ENCODE peak calls at places on chromosome 15, in ten cellular contexts. One of them, this sample, is unnamed.
A peak's percentile ranks its signal among the peaks of the same experiment; 100 is the strongest.

GRCh38 chr15:75191235-75191634 is 10.4 kb upstream of the C15orf39 start:
- DNase-seq in breast epithelium: no peak
- DNase-seq in GM12891: no peak
- DNase-seq in spleen: no peak
- DNase-seq in stomach: no peak
- DNase-seq in transverse colon: no peak
- DNase-seq in suprapubic skin: no peak
- DNase-seq in Panc1: no peak
- DNase-seq in endothelial cell of umbilical vein: no peak
- DNase-seq in K562: no peak
- DNase-seq in this sample: no peak

GRCh38 chr15:37783290-37783689 is 151.2 kb upstream of the TMCO5A start:
- DNase-seq in Panc1: no peak
- DNase-seq in stomach: no peak
- DNase-seq in GM12891: no peak
- DNase-seq in spleen: no peak
- DNase-seq in endothelial cell of umbilical vein: no peak
- DNase-seq in suprapubic skin: no peak
- DNase-seq in K562: no peak
- DNase-seq in transverse colon: no peak
- DNase-seq in breast epithelium: no peak
- DNase-seq in this sample: no peak

GRCh38 chr15:35657679-35658201 is 111.8 kb upstream of the DPH6 start:
- DNase-seq in spleen: no peak
- DNase-seq in suprapubic skin: no peak
- DNase-seq in K562: no peak
- DNase-seq in endothelial cell of umbilical vein: no peak
- DNase-seq in transverse colon: no peak
- DNase-seq in Panc1: no peak
- DNase-seq in stomach: no peak
- DNase-seq in GM12891: no peak
- DNase-seq in breast epithelium: no peak
- DNase-seq in this sample: no peak

GRCh38 chr15:80127911-80128310 is 24.9 kb upstream of the FAH start:
- DNase-seq in spleen: no peak
- DNase-seq in endothelial cell of umbilical vein: peak; percentile 51
- DNase-seq in suprapubic skin: no peak
- DNase-seq in stomach: no peak
- DNase-seq in breast epithelium: no peak
- DNase-seq in GM12891: no peak
- DNase-seq in Panc1: no peak
- DNase-seq in K562: no peak
- DNase-seq in transverse colon: no peak
- DNase-seq in this sample: no peak

GRCh38 chr15:70252056-70252935 is 154.6 kb upstream of the TLE3 start:
- DNase-seq in endothelial cell of umbilical vein: no peak
- DNase-seq in stomach: peak; percentile 64
- DNase-seq in transverse colon: no peak
- DNase-seq in breast epithelium: no peak
- DNase-seq in Panc1: no peak
- DNase-seq in suprapubic skin: no peak
- DNase-seq in GM12891: no peak
- DNase-seq in spleen: peak; percentile 64
- DNase-seq in K562: no peak
- DNase-seq in this sample: no peak

GRCh38 chr15:60423540-60423939 is 25.8 kb upstream of the ANXA2 start:
- DNase-seq in breast epithelium: peak; percentile 57
- DNase-seq in K562: no peak
- DNase-seq in Panc1: no peak
- DNase-seq in spleen: no peak
- DNase-seq in transverse colon: no peak
- DNase-seq in endothelial cell of umbilical vein: peak; percentile 64
- DNase-seq in stomach: no peak
- DNase-seq in GM12891: no peak
- DNase-seq in suprapubic skin: no peak
- DNase-seq in this sample: peak; percentile 68

GRCh38 chr15:65940618-65940909 is 71.3 kb downstream of the RAB11A start:
- DNase-seq in breast epithelium: no peak
- DNase-seq in Panc1: no peak
- DNase-seq in suprapubic skin: no peak
- DNase-seq in GM12891: no peak
- DNase-seq in stomach: no peak
- DNase-seq in endothelial cell of umbilical vein: peak; percentile 25
- DNase-seq in spleen: no peak
- DNase-seq in K562: no peak
- DNase-seq in transverse colon: no peak
- DNase-seq in this sample: no peak

GRCh38 chr15:42194502-42194901 is 13.6 kb downstream of the VPS39 start:
- DNase-seq in stomach: no peak
- DNase-seq in transverse colon: peak; percentile 15
- DNase-seq in Panc1: peak; percentile 56
- DNase-seq in K562: no peak
- DNase-seq in suprapubic skin: no peak
- DNase-seq in breast epithelium: no peak
- DNase-seq in GM12891: no peak
- DNase-seq in spleen: no peak
- DNase-seq in endothelial cell of umbilical vein: no peak
- DNase-seq in this sample: no peak

GRCh38 chr15:29852201-29852600 is 29.9 kb upstream of the TJP1 start:
- DNase-seq in stomach: no peak
- DNase-seq in GM12891: no peak
- DNase-seq in suprapubic skin: no peak
- DNase-seq in K562: no peak
- DNase-seq in endothelial cell of umbilical vein: no peak
- DNase-seq in breast epithelium: no peak
- DNase-seq in transverse colon: no peak
- DNase-seq in spleen: no peak
- DNase-seq in Panc1: no peak
- DNase-seq in this sample: no peak

GRCh38 chr15:29854413-29854812 is 32.1 kb upstream of the TJP1 start:
- DNase-seq in K562: no peak
- DNase-seq in transverse colon: no peak
- DNase-seq in Panc1: no peak
- DNase-seq in endothelial cell of umbilical vein: no peak
- DNase-seq in breast epithelium: no peak
- DNase-seq in spleen: no peak
- DNase-seq in GM12891: no peak
- DNase-seq in stomach: no peak
- DNase-seq in suprapubic skin: no peak
- DNase-seq in this sample: no peak

GRCh38 chr15:29849716-29850115 is 27.4 kb upstream of the TJP1 start:
- DNase-seq in transverse colon: no peak
- DNase-seq in stomach: no peak
- DNase-seq in endothelial cell of umbilical vein: no peak
- DNase-seq in K562: no peak
- DNase-seq in GM12891: no peak
- DNase-seq in breast epithelium: no peak
- DNase-seq in spleen: no peak
- DNase-seq in suprapubic skin: no peak
- DNase-seq in Panc1: no peak
- DNase-seq in this sample: no peak

GRCh38 chr15:29857196-29857595 is 34.9 kb upstream of the TJP1 start:
- DNase-seq in K562: no peak
- DNase-seq in suprapubic skin: no peak
- DNase-seq in spleen: no peak
- DNase-seq in endothelial cell of umbilical vein: no peak
- DNase-seq in GM12891: no peak
- DNase-seq in transverse colon: no peak
- DNase-seq in breast epithelium: no peak
- DNase-seq in Panc1: no peak
- DNase-seq in stomach: no peak
- DNase-seq in this sample: no peak

GRCh38 chr15:29853211-29853987 is 31.1 kb upstream of the TJP1 start:
- DNase-seq in spleen: no peak
- DNase-seq in transverse colon: no peak
- DNase-seq in suprapubic skin: no peak
- DNase-seq in K562: no peak
- DNase-seq in stomach: no peak
- DNase-seq in Panc1: no peak
- DNase-seq in endothelial cell of umbilical vein: no peak
- DNase-seq in breast epithelium: no peak
- DNase-seq in GM12891: no peak
- DNase-seq in this sample: no peak
- TF ChIP-seq POLR2AphosphoS5 in spleen: no peak
- TF ChIP-seq POLR2AphosphoS5 in transverse colon: no peak
- TF ChIP-seq POLR2AphosphoS5 in suprapubic skin: no peak
- TF ChIP-seq POLR2AphosphoS5 in K562: no peak
- TF ChIP-seq POLR2AphosphoS5 in stomach: no peak
- TF ChIP-seq POLR2AphosphoS5 in Panc1: no peak
- TF ChIP-seq POLR2AphosphoS5 in endothelial cell of umbilical vein: no peak
- TF ChIP-seq POLR2AphosphoS5 in breast epithelium: no peak
- TF ChIP-seq POLR2AphosphoS5 in GM12891: no peak
- TF ChIP-seq POLR2AphosphoS5 in this sample: no peak

GRCh38 chr15:93249599-93249998 is 160.6 kb upstream of the RGMA start:
- DNase-seq in stomach: no peak
- DNase-seq in spleen: no peak
- DNase-seq in breast epithelium: no peak
- DNase-seq in GM12891: no peak
- DNase-seq in transverse colon: no peak
- DNase-seq in K562: no peak
- DNase-seq in endothelial cell of umbilical vein: no peak
- DNase-seq in suprapubic skin: no peak
- DNase-seq in Panc1: no peak
- DNase-seq in this sample: no peak
- TF ChIP-seq POLR2AphosphoS5 in stomach: no peak
- TF ChIP-seq POLR2AphosphoS5 in spleen: no peak
- TF ChIP-seq POLR2AphosphoS5 in breast epithelium: no peak
- TF ChIP-seq POLR2AphosphoS5 in GM12891: no peak
- TF ChIP-seq POLR2AphosphoS5 in transverse colon: no peak
- TF ChIP-seq POLR2AphosphoS5 in K562: no peak
- TF ChIP-seq POLR2AphosphoS5 in endothelial cell of umbilical vein: no peak
- TF ChIP-seq POLR2AphosphoS5 in suprapubic skin: no peak
- TF ChIP-seq POLR2AphosphoS5 in Panc1: no peak
- TF ChIP-seq POLR2AphosphoS5 in this sample: no peak

DNA sequence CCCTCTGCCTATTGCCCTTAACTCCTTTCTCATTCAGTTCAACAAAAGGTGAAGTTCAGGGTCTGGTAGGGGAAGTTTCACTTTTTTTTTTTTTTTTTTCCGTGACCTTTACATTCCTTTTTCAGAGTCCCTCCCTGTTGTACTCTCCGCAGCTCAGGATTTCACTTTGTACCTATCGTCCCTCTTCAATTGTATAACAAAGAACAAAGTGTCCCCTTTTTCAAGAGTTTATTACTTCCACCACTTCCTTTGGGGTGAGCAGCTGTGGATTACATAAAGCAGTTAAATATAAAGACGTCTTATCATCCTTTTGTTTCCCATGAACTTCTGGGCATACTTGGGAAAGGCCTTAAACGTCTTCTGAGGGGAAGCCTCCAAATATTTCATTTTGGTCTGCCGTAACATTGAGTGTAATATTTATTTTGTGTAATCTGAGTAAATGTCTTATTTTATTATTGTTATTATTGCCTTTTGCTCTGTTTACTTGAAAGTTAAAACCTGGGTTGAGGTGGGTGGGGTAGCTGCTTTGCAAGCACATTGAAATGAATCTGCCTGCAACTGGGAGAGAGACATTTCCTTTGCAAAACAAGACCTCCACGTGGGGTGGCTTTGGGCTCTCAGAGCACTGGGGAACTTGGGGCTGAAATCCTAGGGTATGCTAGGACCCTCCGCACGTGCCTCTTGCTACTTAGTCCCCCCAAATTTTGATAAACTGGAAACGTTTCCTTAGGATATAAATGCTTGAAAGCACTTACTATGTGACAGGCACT is 169.3 kb downstream of the MCTP2 start:
- DNase-seq in transverse colon: no peak
- DNase-seq in K562: no peak
- DNase-seq in endothelial cell of umbilical vein: no peak
- DNase-seq in spleen: no peak
- DNase-seq in suprapubic skin: no peak
- DNase-seq in breast epithelium: no peak
- DNase-seq in GM12891: no peak
- DNase-seq in stomach: no peak
- DNase-seq in Panc1: no peak
- DNase-seq in this sample: no peak
- TF ChIP-seq POLR2AphosphoS5 in transverse colon: no peak
- TF ChIP-seq POLR2AphosphoS5 in K562: no peak
- TF ChIP-seq POLR2AphosphoS5 in endothelial cell of umbilical vein: no peak
- TF ChIP-seq POLR2AphosphoS5 in spleen: no peak
- TF ChIP-seq POLR2AphosphoS5 in suprapubic skin: no peak
- TF ChIP-seq POLR2AphosphoS5 in breast epithelium: no peak
- TF ChIP-seq POLR2AphosphoS5 in GM12891: no peak
- TF ChIP-seq POLR2AphosphoS5 in stomach: no peak
- TF ChIP-seq POLR2AphosphoS5 in Panc1: no peak
- TF ChIP-seq POLR2AphosphoS5 in this sample: no peak

GRCh38 chr15:97881568-97881967 is 78.9 kb upstream of the ARRDC4 start:
- DNase-seq in GM12891: no peak
- DNase-seq in spleen: no peak
- DNase-seq in K562: no peak
- DNase-seq in breast epithelium: no peak
- DNase-seq in transverse colon: no peak
- DNase-seq in suprapubic skin: no peak
- DNase-seq in stomach: no peak
- DNase-seq in Panc1: no peak
- DNase-seq in endothelial cell of umbilical vein: no peak
- DNase-seq in this sample: no peak

GRCh38 chr15:97875025-97875512 is 85.4 kb upstream of the ARRDC4 start:
- DNase-seq in stomach: no peak
- DNase-seq in transverse colon: no peak
- DNase-seq in suprapubic skin: no peak
- DNase-seq in GM12891: no peak
- DNase-seq in spleen: no peak
- DNase-seq in K562: no peak
- DNase-seq in breast epithelium: no peak
- DNase-seq in Panc1: no peak
- DNase-seq in endothelial cell of umbilical vein: no peak
- DNase-seq in this sample: no peak

GRCh38 chr15:97874139-97874538 is 86.4 kb upstream of the ARRDC4 start:
- DNase-seq in spleen: no peak
- DNase-seq in breast epithelium: no peak
- DNase-seq in Panc1: no peak
- DNase-seq in endothelial cell of umbilical vein: no peak
- DNase-seq in transverse colon: no peak
- DNase-seq in suprapubic skin: no peak
- DNase-seq in stomach: no peak
- DNase-seq in K562: peak; percentile 15
- DNase-seq in GM12891: no peak
- DNase-seq in this sample: no peak

GRCh38 chr15:97870771-97871170 is 89.7 kb upstream of the ARRDC4 start:
- DNase-seq in transverse colon: no peak
- DNase-seq in suprapubic skin: no peak
- DNase-seq in GM12891: no peak
- DNase-seq in spleen: no peak
- DNase-seq in stomach: no peak
- DNase-seq in breast epithelium: no peak
- DNase-seq in Panc1: no peak
- DNase-seq in K562: no peak
- DNase-seq in endothelial cell of umbilical vein: no peak
- DNase-seq in this sample: no peak

DNA sequence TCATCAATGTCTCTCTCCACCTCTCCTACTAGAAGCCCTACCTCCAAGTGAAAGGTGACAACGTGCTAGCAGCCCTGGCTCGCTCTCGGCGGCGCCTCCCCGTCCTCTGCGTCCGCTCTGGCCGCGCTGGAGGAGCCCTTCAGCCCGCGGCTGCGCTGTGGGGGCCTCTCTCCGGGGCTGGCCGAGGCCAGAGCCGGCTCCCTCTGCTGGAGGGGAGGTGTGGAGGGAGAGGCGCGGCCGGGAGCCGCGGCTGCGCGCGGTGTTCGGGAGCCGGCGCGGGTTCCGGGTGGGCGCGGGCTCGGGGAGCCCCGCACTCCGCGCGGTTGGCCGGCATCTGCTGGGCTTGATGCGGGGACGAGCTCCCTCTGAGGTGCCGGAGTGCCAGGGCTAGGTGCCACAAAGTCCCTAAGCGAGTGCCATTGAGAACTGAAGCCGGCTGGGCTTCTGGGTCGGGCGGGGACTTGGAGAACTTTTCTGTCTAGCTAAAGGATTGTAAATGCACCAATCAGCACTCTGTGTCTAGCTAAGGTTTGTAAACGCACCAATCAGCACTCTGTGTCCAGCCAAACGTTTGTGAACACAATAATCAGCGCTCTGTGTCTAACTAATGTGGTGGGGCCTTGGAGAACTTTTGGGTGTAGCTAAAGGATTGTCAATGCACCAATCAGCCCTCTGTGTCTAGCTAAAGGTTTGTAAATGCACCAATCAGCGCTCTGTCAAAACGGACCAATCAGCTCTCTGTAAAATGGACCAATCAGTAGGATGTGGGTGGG is 84.8 kb upstream of the ARRDC4 start:
- DNase-seq in spleen: no peak
- DNase-seq in transverse colon: peak; percentile 28
- DNase-seq in breast epithelium: no peak
- DNase-seq in suprapubic skin: no peak
- DNase-seq in endothelial cell of umbilical vein: no peak
- DNase-seq in GM12891: no peak
- DNase-seq in Panc1: no peak
- DNase-seq in stomach: no peak
- DNase-seq in K562: peak; percentile 59
- DNase-seq in this sample: no peak
- TF ChIP-seq POLR2AphosphoS5 in spleen: no peak
- TF ChIP-seq POLR2AphosphoS5 in transverse colon: no peak
- TF ChIP-seq POLR2AphosphoS5 in breast epithelium: no peak
- TF ChIP-seq POLR2AphosphoS5 in suprapubic skin: no peak
- TF ChIP-seq POLR2AphosphoS5 in endothelial cell of umbilical vein: no peak
- TF ChIP-seq POLR2AphosphoS5 in GM12891: no peak
- TF ChIP-seq POLR2AphosphoS5 in Panc1: no peak
- TF ChIP-seq POLR2AphosphoS5 in stomach: no peak
- TF ChIP-seq POLR2AphosphoS5 in K562: peak; percentile 78
- TF ChIP-seq POLR2AphosphoS5 in this sample: no peak